ENCODE peak calls at places on chromosomes 4 and X, in five cellular contexts. One of them, this sample, is unnamed.

GRCh38 chr4:137200322-137200721 is 332.0 kb downstream of the PCDH18 start:
- DNase-seq in H7: no peak
- DNase-seq in stimulated activated naive CD8-positive, alpha-beta T cell treated with anti-CD3 and anti-CD28 coated beads, Interleukin-15, Interleukin-2, amounts not matched to agents 100 U/mL and 50 U/mL, for 24 hours: no peak
- DNase-seq in mesendoderm: peak
- DNase-seq in HS-27A: no peak
- DNase-seq in this sample: no peak

GRCh38 chrX:2272337-2272736 is 228.4 kb downstream of the DHRSX start:
- DNase-seq in stimulated activated naive CD8-positive, alpha-beta T cell treated with anti-CD3 and anti-CD28 coated beads, Interleukin-15, Interleukin-2, amounts not matched to agents 100 U/mL and 50 U/mL, for 24 hours: no peak
- DNase-seq in H7: peak
- DNase-seq in HS-27A: no peak
- DNase-seq in mesendoderm: peak
- DNase-seq in this sample: no peak

GRCh38 chrX:482702-483203 is 96.0 kb upstream of the PPP2R3B start:
- DNase-seq in mesendoderm: no peak
- DNase-seq in H7: no peak
- DNase-seq in HS-27A: no peak
- DNase-seq in stimulated activated naive CD8-positive, alpha-beta T cell treated with anti-CD3 and anti-CD28 coated beads, Interleukin-15, Interleukin-2, amounts not matched to agents 100 U/mL and 50 U/mL, for 24 hours: no peak
- DNase-seq in this sample: no peak

GRCh38 chr4:165470009-165470408 is 91.2 kb downstream of the CPE start:
- DNase-seq in H7: no peak
- DNase-seq in mesendoderm: no peak
- DNase-seq in HS-27A: no peak
- DNase-seq in stimulated activated naive CD8-positive, alpha-beta T cell treated with anti-CD3 and anti-CD28 coated beads, Interleukin-15, Interleukin-2, amounts not matched to agents 100 U/mL and 50 U/mL, for 24 hours: no peak
- DNase-seq in this sample: no peak

GRCh38 chr4:153138736-153139135 is 65.5 kb upstream of the TRIM2 start:
- DNase-seq in H7: no peak
- DNase-seq in mesendoderm: no peak
- DNase-seq in stimulated activated naive CD8-positive, alpha-beta T cell treated with anti-CD3 and anti-CD28 coated beads, Interleukin-15, Interleukin-2, amounts not matched to agents 100 U/mL and 50 U/mL, for 24 hours: no peak
- DNase-seq in HS-27A: no peak
- DNase-seq in this sample: no peak

GRCh38 chrX:110450050-110450449 is 91.4 kb downstream of the RTL9 start:
- DNase-seq in stimulated activated naive CD8-positive, alpha-beta T cell treated with anti-CD3 and anti-CD28 coated beads, Interleukin-15, Interleukin-2, amounts not matched to agents 100 U/mL and 50 U/mL, for 24 hours: peak
- DNase-seq in H7: peak
- DNase-seq in mesendoderm: peak
- DNase-seq in HS-27A: peak
- DNase-seq in this sample: peak

GRCh38 chr4:26021417-26022345 is 107.7 kb downstream of the SMIM20 start:
- DNase-seq in stimulated activated naive CD8-positive, alpha-beta T cell treated with anti-CD3 and anti-CD28 coated beads, Interleukin-15, Interleukin-2, amounts not matched to agents 100 U/mL and 50 U/mL, for 24 hours: no peak
- DNase-seq in HS-27A: no peak
- DNase-seq in H7: no peak
- DNase-seq in mesendoderm: no peak
- DNase-seq in this sample: no peak

GRCh38 chr4:7936963-7937362 is 2.7 kb downstream of the AFAP1 start:
- DNase-seq in mesendoderm: no peak
- DNase-seq in H7: no peak
- DNase-seq in stimulated activated naive CD8-positive, alpha-beta T cell treated with anti-CD3 and anti-CD28 coated beads, Interleukin-15, Interleukin-2, amounts not matched to agents 100 U/mL and 50 U/mL, for 24 hours: no peak
- DNase-seq in HS-27A: no peak
- DNase-seq in this sample: no peak

GRCh38 chr4:38013461-38014366 is 53.5 kb downstream of the PTTG2 start:
- DNase-seq in mesendoderm: no peak
- DNase-seq in H7: no peak
- DNase-seq in stimulated activated naive CD8-positive, alpha-beta T cell treated with anti-CD3 and anti-CD28 coated beads, Interleukin-15, Interleukin-2, amounts not matched to agents 100 U/mL and 50 U/mL, for 24 hours: no peak
- DNase-seq in HS-27A: no peak
- DNase-seq in this sample: no peak